ENCODE peak calls at places on chromosome 18, in four cellular contexts. F is GM13976, A is astrocyte, N is stomach. V is an unnamed sample.

GRCh38 chr18:77039196-77040140 is 93.1 kb downstream of the MBP start:
- DNase-seq in F (no peak), A (peak), N (no peak), V (no peak)

GRCh38 chr18:42157420-42157819 is 202.4 kb downstream of the PIK3C3 start:
- DNase-seq in F (no peak), A (peak), N (no peak), V (no peak)

GRCh38 chr18:45505497-45506206 is 109.6 kb upstream of the SLC14A2 start:
- DNase-seq in F (no peak), A (peak), N (no peak), V (no peak)

GRCh38 chr18:5508821-5509220 is 35.0 kb downstream of the EPB41L3 start:
- DNase-seq in F (no peak), A (no peak), N (no peak), V (no peak)

GRCh38 chr18:79416677-79417052 is 20.9 kb downstream of the NFATC1 start:
- DNase-seq in F (no peak), A (no peak), N (no peak), V (no peak)

GRCh38 chr18:36298113-36298701 is 694 bp downstream of the FHOD3 start:
- DNase-seq in F (peak), A (no peak), N (no peak), V (no peak)

GRCh38 chr18:354003-354402 is 86.2 kb upstream of the THOC1 start:
- DNase-seq in F (no peak), A (no peak), N (no peak), V (no peak)

GRCh38 chr18:59715966-59716369 is 18.7 kb upstream of the CCBE1 start:
- DNase-seq in F (no peak), A (peak), N (no peak), V (no peak)

GRCh38 chr18:13405305-13406038 is 186.9 kb downstream of the LDLRAD4 start:
- DNase-seq in F (no peak), A (no peak), N (no peak), V (no peak)

GRCh38 chr18:12420831-12421421 is 13.2 kb downstream of the PRELID3A start:
- DNase-seq in F (peak), A (no peak), N (no peak), V (no peak)

GRCh38 chr18:55034742-55035141 is 75.5 kb upstream of the CCDC68 start:
- DNase-seq in F (no peak), A (peak), N (no peak), V (no peak)

DNA sequence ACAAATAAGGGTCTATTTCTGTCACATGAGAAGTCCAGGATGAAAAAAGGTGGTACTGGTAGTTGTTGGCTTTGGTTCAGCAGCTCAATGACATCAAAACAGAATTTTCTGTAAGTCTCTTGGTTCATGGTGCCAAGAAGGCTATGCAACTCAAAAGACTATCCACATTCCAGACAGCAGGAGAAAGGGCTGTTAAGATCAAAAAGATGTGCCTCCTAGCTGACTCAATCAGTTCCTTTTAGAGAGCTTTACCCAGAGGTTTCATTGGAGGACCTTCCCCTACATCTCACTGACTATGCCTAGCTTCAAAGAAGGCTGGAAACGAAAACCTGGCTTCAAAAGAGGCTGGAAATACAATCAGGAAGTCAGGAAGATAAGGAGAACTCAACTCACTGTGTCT is 98.0 kb downstream of the DYM start:
- DNase-seq in F (no peak), A (no peak), N (no peak), V (no peak)
- TF ChIP-seq CTCF in F (no peak), A (no peak), N (no peak), V (no peak)

GRCh38 chr18:32893915-32894314 is 121.1 kb upstream of the KLHL14 start:
- DNase-seq in F (no peak), A (no peak), N (no peak), V (no peak)

GRCh38 chr18:32889620-32890593 is 117.1 kb upstream of the KLHL14 start:
- DNase-seq in F (no peak), A (no peak), N (no peak), V (no peak)

GRCh38 chr18:32888311-32888710 is 115.5 kb upstream of the KLHL14 start:
- DNase-seq in F (no peak), A (no peak), N (no peak), V (no peak)

GRCh38 chr18:32891130-32891529 is 118.3 kb upstream of the KLHL14 start:
- DNase-seq in F (no peak), A (no peak), N (no peak), V (no peak)

DNA sequence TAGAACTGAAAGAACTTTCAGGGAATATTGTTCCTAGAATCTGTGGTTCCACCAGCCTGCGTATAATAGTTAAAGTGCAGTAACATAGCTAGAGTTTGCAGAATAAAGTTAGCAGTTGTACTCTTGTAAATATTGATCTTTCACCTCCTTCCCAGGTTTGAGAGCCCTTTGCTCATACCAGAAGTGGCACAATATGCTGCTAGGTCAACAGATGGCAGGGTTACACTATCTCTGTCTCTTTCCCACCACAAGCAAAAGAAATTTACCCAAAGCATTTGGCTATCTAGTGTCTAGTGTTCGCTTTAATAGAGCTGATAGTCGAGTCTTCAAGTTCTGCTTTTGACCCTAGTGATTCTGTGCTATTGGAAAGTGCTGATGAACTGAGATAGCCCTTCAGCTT is 119.0 kb upstream of the KLHL14 start:
- DNase-seq in F (no peak), A (no peak), N (no peak), V (no peak)
- TF ChIP-seq CTCF in F (no peak), A (no peak), N (no peak), V (no peak)

GRCh38 chr18:3247243-3248061 is at the start of gene MYL12A:
- DNase-seq in F (peak), A (peak), N (peak), V (peak)
- TF ChIP-seq CTCF in F (no peak), A (no peak), N (no peak), V (no peak)

GRCh38 chr18:46715062-46715461 is 41.8 kb downstream of the ST8SIA5 start:
- DNase-seq in F (no peak), A (no peak), N (no peak), V (no peak)
- TF ChIP-seq CTCF in F (no peak), A (no peak), N (no peak), V (no peak)

DNA sequence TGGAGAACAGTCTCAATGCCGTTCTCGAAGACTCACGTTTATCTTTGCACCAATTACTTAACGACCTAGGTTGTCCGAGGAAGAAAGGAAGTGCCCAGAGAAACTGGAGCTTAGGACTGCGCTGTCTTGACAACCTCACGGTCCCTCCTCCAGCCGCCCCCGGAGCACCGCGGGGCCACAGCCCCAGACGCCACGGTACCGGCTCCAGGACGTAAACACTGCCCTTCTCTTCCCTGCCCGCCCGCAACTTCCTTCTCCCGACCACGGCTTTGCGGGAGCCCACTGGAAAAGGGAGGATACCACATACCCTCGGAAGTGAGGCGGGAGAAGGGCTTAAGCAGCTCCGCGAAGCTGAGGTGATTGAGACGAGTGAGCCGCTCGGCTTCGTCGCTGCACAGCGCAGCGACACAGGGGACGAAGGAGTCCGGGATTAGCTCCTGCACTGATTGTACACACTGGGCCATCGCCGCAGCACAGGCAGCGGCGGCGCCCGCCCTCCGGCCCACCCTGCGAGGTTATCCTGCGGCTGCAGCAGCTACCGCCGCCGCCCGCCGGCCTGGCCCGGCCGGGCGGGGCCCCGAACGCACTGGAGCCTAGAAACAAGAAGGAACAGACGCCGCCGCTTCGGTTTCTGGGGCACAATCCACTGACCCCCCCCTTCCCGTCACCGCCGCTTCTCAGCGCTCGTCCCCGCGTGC is 478 bp downstream of the TRAPPC8 start:
- DNase-seq in F (peak), A (peak), N (no peak), V (peak)
- TF ChIP-seq CTCF in F (no peak), A (no peak), N (no peak), V (no peak)

DNA sequence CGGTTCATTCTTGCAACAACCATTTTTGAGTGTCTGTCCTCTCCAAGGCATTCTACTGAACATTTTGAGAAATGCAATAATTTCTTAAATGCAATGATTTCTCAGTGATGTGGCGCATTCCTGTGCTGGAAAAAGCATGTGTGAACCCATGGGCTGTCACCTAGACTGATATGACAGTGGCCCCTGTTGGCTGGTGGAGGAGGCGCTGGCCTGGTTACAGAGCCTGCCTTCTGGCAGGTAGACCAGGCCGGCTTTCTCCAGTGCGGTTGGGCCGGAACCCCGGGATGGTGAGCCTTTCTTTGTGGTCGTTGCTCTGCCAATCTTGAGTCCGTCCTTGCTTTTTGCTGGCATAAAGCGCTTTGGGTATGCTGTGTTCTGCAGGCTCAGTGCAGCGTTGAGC is 33.7 kb downstream of the TSHZ1 start:
- DNase-seq in F (no peak), A (no peak), N (no peak), V (no peak)
- TF ChIP-seq CTCF in F (no peak), A (no peak), N (no peak), V (no peak)

GRCh38 chr18:69487488-69488394 is 87.1 kb downstream of the DOK6 start:
- DNase-seq in F (no peak), A (no peak), N (no peak), V (no peak)

GRCh38 chr18:69490072-69490471 is 89.4 kb downstream of the DOK6 start:
- DNase-seq in F (no peak), A (no peak), N (no peak), V (no peak)

GRCh38 chr18:69480460-69480859 is 79.8 kb downstream of the DOK6 start:
- DNase-seq in F (no peak), A (no peak), N (no peak), V (no peak)

GRCh38 chr18:69483574-69483973 is 82.9 kb downstream of the DOK6 start:
- DNase-seq in F (no peak), A (no peak), N (no peak), V (no peak)

GRCh38 chr18:69484699-69485396 is 84.2 kb downstream of the DOK6 start:
- DNase-seq in F (no peak), A (peak), N (no peak), V (no peak)
- TF ChIP-seq CTCF in F (no peak), A (peak), N (no peak), V (no peak)

DNA sequence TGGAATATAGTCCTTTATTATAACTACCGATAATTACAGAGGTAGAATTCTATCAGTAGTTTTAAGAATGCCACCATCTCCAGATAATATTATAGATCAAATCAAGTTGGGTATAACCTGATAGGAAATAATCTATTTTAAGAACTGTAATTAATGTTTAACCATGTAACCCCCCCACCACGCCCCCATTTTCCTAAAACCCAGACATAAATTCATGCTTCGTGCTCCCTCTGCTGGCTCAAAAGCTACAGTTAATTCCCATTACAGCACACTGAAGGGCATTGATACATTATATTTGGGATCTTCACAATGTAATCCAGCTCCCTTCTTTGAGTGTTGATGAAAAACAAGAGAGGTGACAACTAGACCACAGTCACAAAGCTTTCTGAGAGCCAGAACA is 228.0 kb upstream of the SMAD7 start:
- DNase-seq in F (no peak), A (no peak), N (peak), V (no peak)
- TF ChIP-seq CTCF in F (peak), A (peak), N (no peak), V (peak)

GRCh38 chr18:34258176-34258575 is 33.5 kb upstream of the NOL4 start:
- DNase-seq in F (no peak), A (no peak), N (no peak), V (no peak)

DNA sequence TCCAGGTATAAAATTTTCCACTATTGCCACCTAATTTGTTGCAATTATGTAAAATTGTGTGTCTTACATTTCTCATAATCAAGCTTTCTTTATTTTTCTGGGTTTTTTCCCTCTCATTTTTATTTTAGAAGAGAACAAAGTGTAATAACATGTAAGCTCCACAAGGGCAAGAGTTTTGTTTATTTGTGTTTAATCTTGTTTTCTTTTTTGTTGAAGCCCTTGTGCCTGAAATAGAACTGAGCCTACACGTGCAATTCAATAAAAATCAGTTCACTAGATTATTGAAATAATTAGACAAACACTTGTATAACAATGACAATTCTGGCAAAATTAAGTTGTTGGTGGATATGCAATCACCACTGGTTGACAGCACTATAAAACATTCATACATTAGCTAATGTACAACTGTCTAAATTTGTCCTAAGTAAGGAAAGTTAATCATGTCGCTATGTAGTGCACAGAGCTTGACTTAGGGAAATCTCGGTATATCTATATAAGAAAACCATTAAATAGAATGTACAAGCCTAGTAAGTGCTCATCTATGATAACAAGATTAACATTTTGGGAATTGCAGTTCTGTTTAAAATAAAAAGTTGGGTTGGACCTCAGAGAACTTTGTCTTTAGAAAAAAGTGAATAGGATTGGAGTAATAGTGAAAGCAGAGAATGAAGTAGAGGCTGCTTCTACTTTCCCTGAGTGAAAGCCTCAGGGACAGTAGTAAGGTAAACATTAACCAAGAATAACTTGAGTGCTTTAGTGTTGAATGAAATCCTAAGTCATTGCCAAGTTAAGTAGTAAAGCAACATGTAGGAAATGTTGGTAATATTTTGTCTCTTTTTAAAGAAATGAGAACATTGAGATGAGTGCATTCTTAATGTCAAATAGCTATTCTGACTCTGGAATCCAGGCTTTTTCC is 37.4 kb upstream of the NOL4 start:
- DNase-seq in F (peak), A (no peak), N (no peak), V (no peak)
- TF ChIP-seq CTCF in F (no peak), A (no peak), N (no peak), V (no peak)